ENCODE peak calls at places on chromosomes 5 and 9, in five cellular contexts. K is neural crest cell, I is coronary artery, Z is right lobe of liver, E is H9. R is an unnamed sample.

GRCh38 chr5:93620487-93621339 is 37.7 kb downstream of the NR2F1 start:
- DNase-seq in E (peak; percentile 81), I (no peak), Z (peak; percentile 77), K (peak; percentile 62), R (peak; percentile 87)

GRCh38 chr5:1344975-1345838 is at the start of gene CLPTM1L:
- DNase-seq in I (peak; percentile 84), K (peak; percentile 71), E (peak; percentile 80), Z (peak; percentile 86), R (peak; percentile 100)

GRCh38 chr9:112789493-112789892 is 38.9 kb downstream of the SNX30 start:
- DNase-seq in Z (no peak), K (no peak), E (no peak), I (no peak), R (no peak)

GRCh38 chr5:155773680-155774079 is 553.3 kb upstream of the SGCD start:
- DNase-seq in I (no peak), Z (no peak), K (no peak), E (no peak), R (no peak)

GRCh38 chr5:140133514-140134167 is 7.9 kb downstream of the IGIP start:
- DNase-seq in I (no peak), Z (no peak), K (no peak), E (no peak), R (no peak)

GRCh38 chr9:30235068-30235467 is 2149.4 kb upstream of the ACO1 start:
- DNase-seq in Z (no peak), E (no peak), K (no peak), I (no peak), R (no peak)

GRCh38 chr9:109244179-109245132 is 76.4 kb downstream of the EPB41L4B start:
- DNase-seq in Z (peak; percentile 70), I (no peak), K (peak; percentile 68), E (peak; percentile 80), R (peak; percentile 69)

GRCh38 chr9:78366827-78367226 is 69.9 kb downstream of the PSAT1 start:
- DNase-seq in Z (no peak), K (no peak), E (no peak), I (no peak), R (no peak)

GRCh38 chr5:78985407-78986223 is 505 bp upstream of the ARSB start:
- DNase-seq in K (peak; percentile 46), I (no peak), Z (peak; percentile 55), E (peak; percentile 46), R (peak; percentile 79)

GRCh38 chr5:131375351-131375750 is 111.5 kb downstream of the CDC42SE2 start:
- DNase-seq in Z (no peak), K (no peak), I (no peak), E (no peak), R (no peak)

GRCh38 chr5:27316283-27316675 is 277.9 kb upstream of the CDH9 start:
- DNase-seq in E (no peak), Z (no peak), K (no peak), I (no peak), R (no peak)

GRCh38 chr5:134873494-134873893 is 677 bp upstream of the TXNDC15 start:
- DNase-seq in I (no peak), Z (no peak), E (peak; percentile 30), K (no peak), R (no peak)

GRCh38 chr9:127211983-127212382 is 52.6 kb upstream of the GARNL3 start:
- DNase-seq in Z (no peak), I (no peak), K (no peak), E (no peak), R (no peak)

GRCh38 chr9:686381-686813 is 155.1 kb upstream of the DMRT1 start:
- DNase-seq in I (no peak), E (no peak), K (no peak), Z (peak; percentile 49), R (no peak)

GRCh38 chr9:3760031-3760430 is 234.2 kb upstream of the RFX3 start:
- DNase-seq in E (no peak), K (no peak), Z (no peak), I (no peak), R (no peak)

GRCh38 chr5:132675936-132676689 is 2.3 kb downstream of the IL4 start:
- DNase-seq in K (no peak), E (no peak), Z (no peak), I (peak; percentile 67), R (no peak)

GRCh38 chr5:132677682-132678400 is 4.1 kb downstream of the IL4 start:
- DNase-seq in E (no peak), K (no peak), Z (no peak), I (no peak), R (no peak)

GRCh38 chr5:132678735-132679134 is 4.9 kb downstream of the IL4 start:
- DNase-seq in I (no peak), Z (no peak), E (no peak), K (no peak), R (peak; percentile 0)

GRCh38 chr5:132679166-132679565 is 5.4 kb downstream of the IL4 start:
- DNase-seq in I (no peak), K (no peak), E (no peak), Z (no peak), R (peak; percentile 0)

GRCh38 chr5:132677191-132677590 is 3.4 kb downstream of the IL4 start:
- DNase-seq in K (no peak), E (peak; percentile 59), Z (no peak), I (peak; percentile 92), R (no peak)
- TF ChIP-seq CTCF in K (no peak), E (peak; percentile 57), Z (no peak), I (no peak), R (no peak)

DNA sequence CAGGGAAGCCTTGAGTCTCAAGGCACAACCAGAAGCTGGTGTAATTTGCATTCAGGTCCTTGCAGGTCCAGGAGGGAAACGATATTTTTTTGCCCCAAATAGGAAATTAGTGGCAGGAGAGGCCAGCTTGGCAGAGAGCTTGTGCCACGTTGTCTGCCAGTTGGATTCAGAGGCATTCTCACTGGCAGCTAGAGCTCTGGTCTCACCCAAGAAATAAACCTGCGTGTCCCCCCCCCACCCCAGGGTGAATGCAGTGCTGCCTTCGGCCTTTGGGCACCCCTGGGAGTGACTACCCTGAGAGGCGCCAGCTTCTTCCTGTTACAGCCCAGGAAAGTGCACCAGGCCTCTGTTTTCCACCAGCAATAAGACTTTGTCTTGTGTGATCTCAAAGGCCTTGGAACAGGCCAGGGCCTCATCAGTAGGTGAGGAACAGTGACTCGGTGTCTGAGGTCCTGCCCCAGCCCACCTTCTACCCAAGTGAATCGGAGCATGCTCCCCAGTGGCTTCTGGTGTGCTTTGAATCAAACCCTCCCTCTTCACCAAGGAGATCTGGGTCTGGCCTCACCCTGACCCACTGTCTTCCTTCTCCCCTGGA is 68.4 kb downstream of the HSPA4 start:
- DNase-seq in I (no peak), Z (no peak), E (no peak), K (no peak), R (no peak)
- TF ChIP-seq CTCF in I (no peak), Z (no peak), E (no peak), K (no peak), R (no peak)

DNA sequence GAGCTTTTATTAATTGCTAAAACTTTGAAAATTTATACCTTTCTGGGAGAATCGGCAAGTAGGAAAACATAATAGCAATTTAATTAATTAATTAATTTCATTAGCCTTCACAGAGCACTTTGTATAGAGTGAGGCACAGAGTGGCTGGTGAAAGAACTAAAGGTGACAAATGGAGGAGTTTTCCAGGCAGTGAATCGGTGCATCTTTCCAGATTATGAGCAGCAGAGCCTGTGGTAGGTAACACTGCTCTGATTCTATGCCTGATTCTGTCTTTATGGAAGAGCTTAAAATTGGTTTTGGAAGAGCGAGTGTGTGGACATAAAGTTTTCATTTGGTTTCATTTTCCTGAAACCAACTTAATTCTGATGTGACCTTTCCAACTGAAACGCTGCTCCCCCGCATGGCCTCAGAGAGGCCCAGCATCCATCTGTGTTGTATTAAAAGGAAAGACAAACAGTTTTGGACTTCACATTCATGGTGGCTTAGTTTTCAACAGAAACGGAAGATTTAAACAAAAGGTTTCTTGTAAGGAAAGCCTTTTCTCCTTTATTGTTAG is 188.9 kb upstream of the RPS23 start:
- DNase-seq in E (no peak), K (no peak), I (no peak), Z (no peak), R (no peak)
- TF ChIP-seq CTCF in E (peak; percentile 16), K (no peak), I (no peak), Z (no peak), R (no peak)

GRCh38 chr9:33170464-33171156 is 3.5 kb upstream of the B4GALT1 start:
- DNase-seq in Z (peak; percentile 89), I (peak; percentile 62), K (no peak), E (peak; percentile 75), R (no peak)
- TF ChIP-seq CTCF in Z (peak; percentile 73), I (no peak), K (no peak), E (peak; percentile 59), R (no peak)

DNA sequence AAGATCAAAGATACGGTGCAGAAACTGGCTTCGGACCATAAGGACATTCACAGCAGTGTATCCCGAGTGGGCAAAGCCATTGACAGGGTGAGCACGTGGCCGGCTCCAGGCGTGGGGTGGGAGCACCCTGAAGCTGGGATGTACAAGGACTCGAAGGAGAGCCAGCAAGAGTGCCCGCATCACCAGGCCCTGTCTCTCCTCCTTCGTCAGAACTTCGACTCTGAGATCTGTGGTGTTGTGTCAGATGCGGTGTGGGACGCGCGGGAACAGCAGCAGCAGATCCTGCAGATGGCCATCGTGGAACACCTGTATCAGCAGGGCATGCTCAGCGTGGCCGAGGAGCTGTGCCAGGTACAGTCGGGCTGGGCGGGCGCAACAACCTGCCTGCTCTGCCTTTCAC is 11.0 kb downstream of the NHP2 start:
- DNase-seq in I (no peak), Z (no peak), K (no peak), E (no peak), R (no peak)
- TF ChIP-seq CTCF in I (no peak), Z (no peak), K (no peak), E (no peak), R (no peak)

R was measured in GM20000.